ENCODE peak calls at places on chromosome 22, in six cellular contexts. J is chondrocyte, O is body of pancreas, Z is C1 segment of cervical spinal cord, D is non-pigmented ciliary epithelial cell, U is mesothelial cell of epicardium. R is an unnamed sample.

GRCh38 chr22:18042685-18043084 is 18.3 kb upstream of the MICAL3 start:
- DNase-seq in U (no peak), Z (no peak), O (no peak), D (no peak), J (no peak), R (no peak)

GRCh38 chr22:33271390-33272161 is 213.4 kb upstream of the SYN3 start:
- DNase-seq in D (no peak), O (peak), U (no peak), J (no peak), Z (peak), R (peak)

GRCh38 chr22:26777402-26777801 is 120.0 kb downstream of the MIAT start:
- DNase-seq in U (no peak), Z (no peak), O (no peak), J (no peak), D (no peak), R (no peak)

GRCh38 chr22:23892130-23892529 is 2.1 kb upstream of the MIF start:
- DNase-seq in U (no peak), J (no peak), Z (no peak), O (no peak), D (no peak), R (no peak)

GRCh38 chr22:40147388-40148176 is 30.1 kb upstream of the TNRC6B start:
- DNase-seq in O (no peak), D (no peak), Z (no peak), U (no peak), J (no peak), R (no peak)

GRCh38 chr22:19910180-19910744 is 31.3 kb upstream of the COMT start:
- DNase-seq in O (no peak), Z (no peak), J (no peak), U (no peak), D (no peak), R (no peak)

GRCh38 chr22:47232753-47233152 is 470.3 kb downstream of the TBC1D22A start:
- DNase-seq in J (no peak), U (no peak), O (no peak), Z (no peak), D (no peak), R (no peak)

GRCh38 chr22:39242809-39243442 is 1.9 kb downstream of the PDGFB start:
- DNase-seq in D (no peak), O (peak), U (peak), J (no peak), Z (no peak), R (peak)

GRCh38 chr22:40027191-40028097 is 32.7 kb downstream of the FAM83F start:
- DNase-seq in Z (no peak), O (no peak), D (no peak), U (no peak), J (no peak), R (no peak)

GRCh38 chr22:44743804-44744211 is 8.6 kb upstream of the ARHGAP8 start:
- DNase-seq in O (no peak), J (no peak), D (no peak), U (no peak), Z (no peak), R (no peak)

GRCh38 chr22:50191041-50191740 is 5.5 kb downstream of the TRABD start:
- DNase-seq in U (no peak), O (peak), D (no peak), Z (peak), J (no peak), R (no peak)

GRCh38 chr22:48720662-48721393 is 1106.8 kb downstream of the BRD1 start:
- DNase-seq in O (no peak), J (peak), D (no peak), U (peak), Z (no peak), R (no peak)

GRCh38 chr22:36329217-36330078 is 58.3 kb downstream of the MYH9 start:
- DNase-seq in O (peak), D (peak), Z (no peak), J (no peak), U (peak), R (peak)

GRCh38 chr22:29744902-29745301 is 21.9 kb downstream of the ZMAT5 start:
- DNase-seq in Z (no peak), O (no peak), U (no peak), J (no peak), D (no peak), R (peak)

GRCh38 chr22:38446018-38446601 is 8.9 kb downstream of the KCNJ4 start:
- DNase-seq in U (no peak), O (no peak), Z (no peak), D (no peak), J (no peak), R (no peak)